ENCODE peak calls at places on chromosomes 7 and 10, in five cellular contexts. J is nucleus accumbens; C is Kasumi-1; B is NCI-H82; F is effector memory CD4-positive, alpha-beta T cell. N is an unnamed sample.

GRCh38 chr10:85614566-85614965 is 752.0 kb downstream of the GRID1 start:
- DNase-seq in J (no peak), C (no peak), B (no peak), F (no peak), N (no peak)

GRCh38 chr10:52951819-52952218 is 179.2 kb upstream of the MBL2 start:
- DNase-seq in J (no peak), C (peak), B (peak), F (no peak), N (peak)

GRCh38 chr10:124315599-124316270 is 103.0 kb downstream of the OAT start:
- DNase-seq in J (no peak), C (no peak), B (no peak), F (no peak), N (no peak)

GRCh38 chr7:54729096-54729495 is 29.9 kb downstream of the SEC61G start:
- DNase-seq in J (no peak), C (no peak), B (peak), F (no peak), N (no peak)

GRCh38 chr10:2925631-2926030 is 141.7 kb upstream of the PFKP start:
- DNase-seq in J (peak), C (peak), B (no peak), F (no peak), N (no peak)

GRCh38 chr7:158187055-158187770 is 400.4 kb downstream of the PTPRN2 start:
- DNase-seq in J (no peak), C (no peak), B (no peak), F (no peak), N (no peak)

GRCh38 chr10:52213511-52213831 is 100.6 kb upstream of the DKK1 start:
- DNase-seq in J (no peak), C (no peak), B (peak), F (no peak), N (peak)

GRCh38 chr10:97961979-97962378 is 68.4 kb downstream of the CRTAC1 start:
- DNase-seq in J (no peak), C (no peak), B (no peak), F (no peak), N (no peak)

GRCh38 chr7:26468625-26469024 is 177.0 kb downstream of the SNX10 start:
- DNase-seq in J (no peak), C (no peak), B (no peak), F (no peak), N (no peak)

GRCh38 chr10:132096223-132096622 is 30.5 kb downstream of the JAKMIP3 start:
- DNase-seq in J (no peak), C (peak), B (no peak), F (no peak), N (no peak)

GRCh38 chr7:11373546-11374142 is 400.0 kb downstream of the PHF14 start:
- DNase-seq in J (no peak), C (peak), B (peak), F (no peak), N (peak)

GRCh38 chr7:71131256-71131752 is 640 bp upstream of the GALNT17 start:
- DNase-seq in J (peak), C (no peak), B (peak), F (no peak), N (no peak)

GRCh38 chr10:45154481-45154880 is 153.8 kb downstream of the ZNF22 start:
- DNase-seq in J (no peak), C (no peak), B (no peak), F (no peak), N (no peak)

GRCh38 chr10:50892467-50892866 is 7.0 kb upstream of the A1CF start:
- DNase-seq in J (no peak), C (no peak), B (no peak), F (no peak), N (no peak)

GRCh38 chr7:20296444-20296843 is 34.3 kb upstream of the ITGB8 start:
- DNase-seq in J (no peak), C (no peak), B (no peak), F (no peak), N (no peak)

GRCh38 chr10:43287056-43288007 is 20.5 kb upstream of the RASGEF1A start:
- DNase-seq in J (no peak), C (peak), B (no peak), F (peak), N (peak)

GRCh38 chr10:42963302-42963701 is 113.6 kb upstream of the RET start:
- DNase-seq in J (no peak), C (peak), B (no peak), F (no peak), N (no peak)

GRCh38 chr7:89666436-89666835 is 487.8 kb upstream of the STEAP1 start:
- DNase-seq in J (no peak), C (no peak), B (no peak), F (no peak), N (no peak)

GRCh38 chr7:106344861-106345260 is 60.1 kb upstream of the NAMPT start:
- DNase-seq in J (no peak), C (peak), B (no peak), F (no peak), N (no peak)

GRCh38 chr10:131202964-131203363 is 108.6 kb downstream of the TCERG1L start:
- DNase-seq in J (no peak), C (no peak), B (no peak), F (no peak), N (no peak)

GRCh38 chr7:103094102-103094501 is 19.2 kb downstream of the ARMC10 start:
- DNase-seq in J (no peak), C (no peak), B (no peak), F (no peak), N (no peak)

GRCh38 chr7:49497471-49497870 is 276.0 kb upstream of the VWC2 start:
- DNase-seq in J (no peak), C (no peak), B (no peak), F (no peak), N (no peak)

GRCh38 chr7:84060760-84061261 is 133.8 kb downstream of the SEMA3A start:
- DNase-seq in J (no peak), C (no peak), B (no peak), F (no peak), N (no peak)

GRCh38 chr10:79063071-79063491 is 5.7 kb upstream of the ZMIZ1 start:
- DNase-seq in J (no peak), C (peak), B (no peak), F (no peak), N (no peak)

GRCh38 chr10:85741626-85742300 is 624.8 kb downstream of the GRID1 start:
- DNase-seq in J (no peak), C (no peak), B (no peak), F (no peak), N (no peak)

GRCh38 chr7:120436487-120437060 is 163.6 kb downstream of the KCND2 start:
- DNase-seq in J (no peak), C (no peak), B (peak), F (no peak), N (no peak)

GRCh38 chr7:121428857-121429489 is 32.9 kb upstream of the FAM3C start:
- DNase-seq in J (no peak), C (no peak), B (no peak), F (no peak), N (no peak)

GRCh38 chr10:7264313-7264741 is 146.5 kb downstream of the SFMBT2 start:
- DNase-seq in J (no peak), C (no peak), B (no peak), F (no peak), N (no peak)

GRCh38 chr7:35729966-35730345 is 35.0 kb upstream of the HERPUD2 start:
- DNase-seq in J (no peak), C (no peak), B (no peak), F (no peak), N (no peak)

GRCh38 chr10:43196131-43196980 is 58.1 kb downstream of the CSGALNACT2 start:
- DNase-seq in J (no peak), C (no peak), B (no peak), F (no peak), N (no peak)

GRCh38 chr10:79096514-79096913 is 27.7 kb downstream of the ZMIZ1 start:
- DNase-seq in J (no peak), C (no peak), B (no peak), F (no peak), N (no peak)

GRCh38 chr10:93577565-93577964 is 11.1 kb downstream of the FFAR4 start:
- DNase-seq in J (no peak), C (no peak), B (no peak), F (no peak), N (no peak)

GRCh38 chr10:116511365-116511764 is 34.4 kb upstream of the PNLIP start:
- DNase-seq in J (no peak), C (no peak), B (peak), F (no peak), N (no peak)

GRCh38 chr10:112852308-112852707 is 97.7 kb upstream of the TCF7L2 start:
- DNase-seq in J (no peak), C (peak), B (no peak), F (no peak), N (no peak)

GRCh38 chr10:78686444-78687060 is 382.2 kb upstream of the ZMIZ1 start:
- DNase-seq in J (no peak), C (no peak), B (no peak), F (no peak), N (no peak)

GRCh38 chr10:24255907-24256306 is 47.0 kb downstream of the KIAA1217 start:
- DNase-seq in J (no peak), C (no peak), B (no peak), F (no peak), N (no peak)

GRCh38 chr7:54680377-54681005 is 78.5 kb downstream of the SEC61G start:
- DNase-seq in J (no peak), C (no peak), B (no peak), F (no peak), N (no peak)

GRCh38 chr10:128042131-128042610 is 84.1 kb downstream of the MKI67 start:
- DNase-seq in J (no peak), C (no peak), B (no peak), F (no peak), N (no peak)

GRCh38 chr7:149670288-149670687 is 103.1 kb downstream of the ZNF467 start:
- DNase-seq in J (peak), C (peak), B (peak), F (no peak), N (peak)

N was measured in T47D.